ENCODE peak calls at places on chromosomes 4 and X, in eight cellular contexts. G is GM19239; Q is substantia nigra; L is tibial nerve; Z is CD4-positive, alpha-beta T cell; H is stimulated activated CD4-positive, alpha-beta T cell treated with anti-CD3 and anti-CD28 coated beads, Interleukin-15, amount 100 ng/mL, for 1 hour; Y is HT-29; T is GM20000. J is an unnamed sample.

GRCh38 chr4:41692717-41693345 is 55.7 kb downstream of the PHOX2B start:
- DNase-seq in G (peak; percentile 24), Q (no peak), L (peak; percentile 24), Z (no peak), H (peak; percentile 3), Y (peak; percentile 46), T (peak; percentile 43), J (peak; percentile 10)

GRCh38 chr4:6826781-6827508 is 44.4 kb downstream of the KIAA0232 start:
- DNase-seq in G (no peak), Q (no peak), L (no peak), Z (no peak), H (no peak), Y (no peak), T (no peak), J (no peak)

GRCh38 chr4:103994059-103994458 is 274.3 kb upstream of the TACR3 start:
- DNase-seq in G (no peak), Q (no peak), L (no peak), Z (no peak), H (no peak), Y (peak; percentile 45), T (no peak), J (no peak)

GRCh38 chr4:52861879-52862604 is at the start of gene RASL11B:
- DNase-seq in G (peak; percentile 96), Q (peak; percentile 18), L (peak; percentile 76), Z (peak; percentile 67), H (peak; percentile 84), Y (no peak), T (peak; percentile 97), J (peak; percentile 83)

GRCh38 chr4:6446538-6447451 is 25.6 kb downstream of the PPP2R2C start:
- DNase-seq in G (no peak), Q (peak; percentile 28), L (no peak), Z (no peak), H (no peak), Y (no peak), T (no peak), J (no peak)

GRCh38 chr4:6942238-6942800 is 32.7 kb downstream of the TBC1D14 start:
- DNase-seq in G (peak; percentile 44), Q (no peak), L (no peak), Z (peak; percentile 24), H (peak; percentile 11), Y (peak; percentile 71), T (peak; percentile 64), J (peak; percentile 40)

GRCh38 chr4:78601013-78601412 is 49.4 kb downstream of the ANXA3 start:
- DNase-seq in G (no peak), Q (no peak), L (no peak), Z (no peak), H (no peak), Y (no peak), T (peak; percentile 40), J (no peak)

GRCh38 chrX:54447461-54447860 is 7.3 kb downstream of the TSR2 start:
- DNase-seq in G (no peak), Q (no peak), L (no peak), Z (no peak), H (no peak), Y (peak; percentile 42), T (no peak), J (no peak)

GRCh38 chrX:25003066-25003849 is 12.5 kb downstream of the ARX start:
- DNase-seq in G (no peak), Q (no peak), L (no peak), Z (no peak), H (no peak), Y (no peak), T (no peak), J (no peak)

GRCh38 chr4:76640252-76640925 is 205.4 kb downstream of the SHROOM3 start:
- DNase-seq in G (no peak), Q (no peak), L (no peak), Z (no peak), H (no peak), Y (no peak), T (no peak), J (no peak)

GRCh38 chrX:120365320-120365719 is 3.4 kb downstream of the ATP1B4 start:
- DNase-seq in G (peak; percentile 4), Q (no peak), L (no peak), Z (peak; percentile 14), H (peak; percentile 28), Y (peak; percentile 55), T (peak; percentile 24), J (peak; percentile 4)

GRCh38 chr4:119046263-119046662 is 89.4 kb upstream of the MYOZ2 start:
- DNase-seq in G (no peak), Q (no peak), L (no peak), Z (no peak), H (no peak), Y (no peak), T (no peak), J (no peak)

GRCh38 chr4:128286474-128287158 is 997 bp downstream of the PGRMC2 start:
- DNase-seq in G (peak; percentile 21), Q (no peak), L (no peak), Z (peak; percentile 24), H (no peak), Y (peak; percentile 61), T (peak; percentile 56), J (peak; percentile 9)

J was measured in T-helper 2 cell treated with Interferon-gamma antibody and Interleukin-4, amounts not matched to agents 5 μg/mL and 100 μg/mL, for 36 hours.